ENCODE peak calls at places on chromosomes 3 and 15, in four cellular contexts. T is neuronal stem cell, F is IMR-90, O is mesendoderm. L is an unnamed sample.

GRCh38 chr3:37955918-37956317 is 34.7 kb upstream of the VILL start:
- DNase-seq in O (peak), F (no peak), T (no peak), L (no peak)

GRCh38 chr3:30145281-30145680 is 461.1 kb upstream of the TGFBR2 start:
- DNase-seq in T (no peak), F (peak), O (no peak), L (no peak)

GRCh38 chr3:136543385-136543784 is 208.8 kb downstream of the STAG1 start:
- DNase-seq in F (peak), T (no peak), O (no peak), L (peak)

GRCh38 chr3:197306374-197307086 is 8.1 kb upstream of the DLG1 start:
- DNase-seq in O (peak), T (no peak), F (peak), L (peak)

GRCh38 chr15:74275957-74276356 is 39.8 kb downstream of the CCDC33 start:
- DNase-seq in T (no peak), O (peak), F (no peak), L (no peak)

GRCh38 chr3:73759290-73759689 is 134.5 kb upstream of the PDZRN3 start:
- DNase-seq in F (no peak), T (no peak), O (no peak), L (no peak)

GRCh38 chr15:69957175-69957574 is 140.5 kb downstream of the TLE3 start:
- DNase-seq in O (peak), T (no peak), F (no peak), L (no peak)

GRCh38 chr3:13822042-13822441 is 57.8 kb downstream of the WNT7A start:
- DNase-seq in F (no peak), T (no peak), O (no peak), L (no peak)

GRCh38 chr3:153066983-153067382 is 95.0 kb upstream of the RAP2B start:
- DNase-seq in F (no peak), O (no peak), T (no peak), L (no peak)

DNA sequence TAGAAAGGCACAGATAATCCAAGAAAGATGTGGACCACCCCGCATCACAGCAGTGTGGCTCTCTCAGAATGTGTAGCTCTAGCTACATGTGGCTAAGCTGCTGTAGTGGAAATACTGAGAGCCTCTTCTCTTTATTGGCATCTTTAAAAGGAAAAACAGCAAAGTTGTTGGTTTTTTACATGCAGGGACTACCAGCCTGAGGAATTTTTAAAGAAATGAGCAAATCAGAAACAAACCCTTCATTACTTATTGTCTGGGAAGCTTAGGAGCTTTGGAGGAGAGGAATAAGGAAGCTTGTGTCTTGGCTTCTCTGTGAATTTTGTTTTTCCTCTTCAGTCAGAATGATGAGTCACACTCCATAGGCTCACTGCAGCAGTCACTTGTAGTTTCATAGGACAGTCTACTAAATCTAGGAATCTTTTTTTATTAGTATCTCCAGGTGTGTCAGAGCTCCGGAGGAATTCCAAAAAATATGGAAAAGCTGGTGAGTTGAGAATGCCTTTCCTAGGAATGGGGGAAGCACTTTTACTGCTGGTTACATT is 27.5 kb downstream of the POLG start:
- DNase-seq in T (no peak), F (peak), O (no peak), L (peak)
- H4K8ac ChIP-seq in T (no peak), F (no peak), O (no peak), L (no peak)

GRCh38 chr3:26118165-26118564 is 328.3 kb downstream of the OXSM start:
- DNase-seq in O (peak), T (no peak), F (no peak), L (no peak)
- H4K8ac ChIP-seq in O (no peak), T (no peak), F (no peak), L (no peak)

DNA sequence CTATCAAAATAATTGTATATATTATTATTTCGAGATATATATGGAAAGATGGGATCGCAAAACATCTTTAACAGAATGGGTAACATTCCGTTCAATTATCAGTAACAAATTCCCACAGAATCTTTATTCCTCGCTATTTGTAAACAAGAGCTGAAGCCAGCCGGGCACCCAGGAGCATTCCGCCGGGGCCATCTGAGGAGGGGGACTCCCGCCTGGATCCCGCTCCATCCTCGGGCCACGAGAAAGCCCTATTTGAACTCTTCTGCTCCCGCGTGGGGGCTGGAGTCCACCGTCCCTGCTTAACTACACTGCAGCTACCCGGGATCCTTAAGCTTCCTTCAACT is 698 bp downstream of the GPR176 start:
- DNase-seq in F (no peak), T (no peak), O (peak), L (no peak)
- H4K8ac ChIP-seq in F (peak), T (no peak), O (no peak), L (peak)

DNA sequence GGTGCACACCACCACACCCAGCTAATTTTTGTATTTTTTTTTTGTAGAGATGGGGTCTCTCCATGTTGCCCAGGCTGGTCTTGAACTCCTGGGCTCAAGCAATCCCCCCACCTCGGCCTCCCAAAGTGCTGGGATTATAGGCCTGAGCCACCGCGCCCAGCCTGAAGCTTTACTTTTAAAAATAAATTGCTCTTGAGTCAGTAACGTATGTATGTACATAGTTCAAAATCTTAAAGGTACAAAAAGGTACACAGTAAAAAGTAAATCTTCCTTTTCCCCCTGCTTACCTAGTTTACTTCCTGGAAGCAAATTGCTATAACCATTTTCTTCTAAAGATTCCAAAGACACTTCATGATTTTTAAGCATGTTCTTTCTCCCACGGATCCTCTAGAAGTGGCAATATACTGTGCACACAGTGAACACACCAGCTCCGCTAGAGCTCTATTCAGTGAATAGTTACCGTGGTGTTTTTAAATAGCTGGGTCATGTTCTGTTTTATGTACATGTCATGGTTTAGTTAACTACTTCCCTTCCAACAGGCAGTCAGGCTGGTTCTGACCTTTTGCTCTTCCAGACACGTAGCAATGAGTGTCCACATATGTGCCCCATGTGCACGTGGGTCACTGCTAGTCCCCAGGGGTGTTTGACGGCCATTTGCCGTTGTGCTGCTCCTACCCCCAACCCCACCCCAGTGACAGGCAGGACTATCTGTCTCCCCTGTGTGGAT is 82.1 kb downstream of the EEFSEC start:
- DNase-seq in T (no peak), F (peak), O (no peak), L (peak)
- H4K8ac ChIP-seq in T (no peak), F (no peak), O (no peak), L (no peak)